ENCODE peak calls at places on chromosomes 13 and 19, in ten cellular contexts. P is CD4-positive, alpha-beta T cell; A is cardiac fibroblast; W is nephron progenitor cell; X is glutamatergic neuron; I is choroid plexus epithelial cell; S is AG10803; V is tibial artery; N is H1; T is coronary artery. Q is an unnamed sample.

GRCh38 chr13:49633687-49634086 is 5.4 kb downstream of the ARL11 start:
- DNase-seq in P (no peak), A (peak), W (no peak), X (no peak), I (no peak), S (no peak), V (no peak), N (no peak), T (no peak), Q (no peak)

GRCh38 chr19:48750771-48751504 is 1.5 kb downstream of the FUT1 start:
- DNase-seq in P (no peak), A (no peak), W (no peak), X (no peak), I (no peak), S (no peak), V (no peak), N (no peak), T (no peak), Q (no peak)

GRCh38 chr13:66574606-66575005 is 655.5 kb downstream of the PCDH9 start:
- DNase-seq in P (no peak), A (peak), W (no peak), X (no peak), I (peak), S (peak), V (no peak), N (no peak), T (no peak), Q (no peak)

GRCh38 chr19:18385675-18386542 is at the start of gene GDF15:
- DNase-seq in P (no peak), A (peak), W (peak), X (peak), I (peak), S (peak), V (peak), N (no peak), T (no peak), Q (peak)

GRCh38 chr13:110758195-110758594 is 44.7 kb downstream of the ING1 start:
- DNase-seq in P (no peak), A (peak), W (no peak), X (no peak), I (peak), S (peak), V (no peak), N (no peak), T (no peak), Q (no peak)

GRCh38 chr19:50549927-50550593 is 18.2 kb downstream of the LRRC4B start:
- DNase-seq in P (no peak), A (no peak), W (no peak), X (no peak), I (no peak), S (no peak), V (no peak), N (no peak), T (no peak), Q (no peak)

GRCh38 chr19:55080915-55081772 is 5.5 kb downstream of the EPS8L1 start:
- DNase-seq in P (peak), A (peak), W (peak), X (peak), I (peak), S (peak), V (no peak), N (peak), T (no peak), Q (no peak)

GRCh38 chr13:61255035-61255796 is 160.4 kb downstream of the PCDH20 start:
- DNase-seq in P (no peak), A (peak), W (peak), X (no peak), I (no peak), S (no peak), V (no peak), N (no peak), T (no peak), Q (no peak)

GRCh38 chr19:4831351-4832340 is at the start of gene TICAM1:
- DNase-seq in P (peak), A (peak), W (peak), X (no peak), I (peak), S (peak), V (peak), N (no peak), T (no peak), Q (peak)

GRCh38 chr19:7888145-7888825 is at the start of gene LRRC8E:
- DNase-seq in P (no peak), A (peak), W (peak), X (peak), I (peak), S (peak), V (no peak), N (no peak), T (no peak), Q (no peak)

GRCh38 chr19:41553804-41554203 is 22.2 kb upstream of the CEACAM21 start:
- DNase-seq in P (no peak), A (no peak), W (no peak), X (no peak), I (no peak), S (no peak), V (no peak), N (no peak), T (no peak), Q (no peak)

GRCh38 chr13:30004204-30004603 is 153.8 kb upstream of the UBL3 start:
- DNase-seq in P (no peak), A (peak), W (no peak), X (no peak), I (no peak), S (peak), V (no peak), N (no peak), T (no peak), Q (peak)

GRCh38 chr13:57507752-57508463 is 123.6 kb upstream of the PCDH17 start:
- DNase-seq in P (no peak), A (no peak), W (no peak), X (no peak), I (no peak), S (no peak), V (no peak), N (no peak), T (no peak), Q (no peak)

GRCh38 chr19:34588846-34589245 is 88.1 kb downstream of the SCGB2B2 start:
- DNase-seq in P (no peak), A (no peak), W (no peak), X (no peak), I (no peak), S (no peak), V (no peak), N (no peak), T (no peak), Q (no peak)

GRCh38 chr19:13850910-13851753 is 25.8 kb upstream of the NANOS3 start:
- DNase-seq in P (peak), A (peak), W (no peak), X (no peak), I (peak), S (peak), V (peak), N (no peak), T (peak), Q (no peak)

GRCh38 chr13:29496241-29496712 is 99.2 kb downstream of the SLC7A1 start:
- DNase-seq in P (no peak), A (no peak), W (no peak), X (no peak), I (no peak), S (no peak), V (no peak), N (no peak), T (no peak), Q (no peak)

GRCh38 chr19:40416918-40417713 is 3.9 kb upstream of the PRX start:
- DNase-seq in P (no peak), A (peak), W (no peak), X (no peak), I (peak), S (peak), V (no peak), N (no peak), T (no peak), Q (no peak)

GRCh38 chr19:2726160-2726855 is 5.1 kb upstream of the DIRAS1 start:
- DNase-seq in P (no peak), A (no peak), W (no peak), X (no peak), I (no peak), S (no peak), V (no peak), N (no peak), T (no peak), Q (no peak)

GRCh38 chr13:41222259-41222852 is 28.0 kb upstream of the KBTBD7 start:
- DNase-seq in P (peak), A (peak), W (peak), X (peak), I (peak), S (peak), V (no peak), N (no peak), T (no peak), Q (no peak)

GRCh38 chr13:49022472-49023144 is 46.9 kb downstream of the FNDC3A start:
- DNase-seq in P (no peak), A (peak), W (no peak), X (no peak), I (peak), S (peak), V (no peak), N (no peak), T (no peak), Q (no peak)

GRCh38 chr13:44237276-44237767 is 136.3 kb upstream of the SERP2 start:
- DNase-seq in P (no peak), A (peak), W (no peak), X (no peak), I (peak), S (peak), V (peak), N (no peak), T (peak), Q (no peak)

GRCh38 chr19:4225902-4226301 is 3.4 kb upstream of the EBI3 start:
- DNase-seq in P (no peak), A (no peak), W (no peak), X (no peak), I (no peak), S (no peak), V (no peak), N (no peak), T (no peak), Q (no peak)

GRCh38 chr13:66477816-66478215 is 752.3 kb downstream of the PCDH9 start:
- DNase-seq in P (no peak), A (no peak), W (no peak), X (no peak), I (no peak), S (peak), V (no peak), N (no peak), T (no peak), Q (no peak)

GRCh38 chr13:40682449-40683240 is 16.2 kb upstream of the FOXO1 start:
- DNase-seq in P (no peak), A (peak), W (no peak), X (no peak), I (peak), S (peak), V (no peak), N (no peak), T (no peak), Q (no peak)

GRCh38 chr13:40679586-40679985 is 13.1 kb upstream of the FOXO1 start:
- DNase-seq in P (no peak), A (no peak), W (no peak), X (no peak), I (no peak), S (no peak), V (no peak), N (no peak), T (no peak), Q (no peak)

GRCh38 chr19:48746738-48747575 is at the start of gene IZUMO1:
- DNase-seq in P (no peak), A (peak), W (peak), X (peak), I (peak), S (peak), V (peak), N (no peak), T (no peak), Q (no peak)

GRCh38 chr19:50803633-50804419 is 13.6 kb downstream of the ACP4 start:
- DNase-seq in P (no peak), A (peak), W (peak), X (peak), I (peak), S (no peak), V (no peak), N (no peak), T (no peak), Q (no peak)

GRCh38 chr13:76884167-76884566 is 2.0 kb downstream of the KCTD12 start:
- DNase-seq in P (no peak), A (peak), W (peak), X (peak), I (peak), S (peak), V (no peak), N (peak), T (no peak), Q (no peak)

GRCh38 chr13:46926856-46927625 is 30.2 kb upstream of the HTR2A start:
- DNase-seq in P (no peak), A (peak), W (no peak), X (no peak), I (peak), S (peak), V (no peak), N (no peak), T (no peak), Q (no peak)

GRCh38 chr13:26998265-26998664 is 173.3 kb downstream of the USP12 start:
- DNase-seq in P (no peak), A (no peak), W (no peak), X (no peak), I (no peak), S (no peak), V (no peak), N (no peak), T (no peak), Q (no peak)
- TF ChIP-seq CTCF in P (no peak), A (no peak), W (no peak), X (no peak), I (no peak), S (no peak), V (no peak), N (no peak), T (no peak), Q (no peak)

DNA sequence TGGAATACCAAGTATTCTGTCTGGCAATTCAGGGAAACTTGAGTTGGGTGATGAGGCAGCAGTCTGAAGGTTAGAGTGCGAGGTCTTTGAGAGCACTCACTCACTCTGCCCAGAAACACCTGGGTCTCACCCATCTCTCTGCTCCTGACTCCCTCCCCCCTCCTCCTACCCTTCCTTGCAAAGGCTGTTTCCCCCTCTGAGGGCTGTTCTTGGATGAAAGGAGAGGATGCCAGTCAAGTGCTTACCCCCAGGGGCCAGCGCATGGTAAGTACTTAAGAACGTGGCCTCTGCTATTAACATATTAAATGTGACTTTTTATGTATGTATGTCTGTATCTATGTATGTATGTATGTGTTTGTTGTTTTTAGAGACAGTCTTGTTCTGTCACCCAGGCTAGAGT is 22.5 kb downstream of the SIPA1L3 start:
- DNase-seq in P (no peak), A (no peak), W (no peak), X (no peak), I (no peak), S (no peak), V (no peak), N (no peak), T (no peak), Q (no peak)
- TF ChIP-seq CTCF in P (no peak), A (no peak), W (no peak), X (no peak), I (no peak), S (no peak), V (no peak), N (no peak), T (no peak), Q (no peak)

GRCh38 chr19:52444506-52444905 is 8.8 kb upstream of the ZNF578 start:
- DNase-seq in P (no peak), A (no peak), W (no peak), X (no peak), I (no peak), S (no peak), V (no peak), N (no peak), T (no peak), Q (no peak)

GRCh38 chr19:52442179-52442578 is 11.2 kb upstream of the ZNF578 start:
- DNase-seq in P (no peak), A (no peak), W (no peak), X (no peak), I (no peak), S (no peak), V (no peak), N (no peak), T (no peak), Q (no peak)
- TF ChIP-seq CTCF in P (no peak), A (no peak), W (no peak), X (no peak), I (no peak), S (no peak), V (no peak), N (no peak), T (no peak), Q (no peak)

DNA sequence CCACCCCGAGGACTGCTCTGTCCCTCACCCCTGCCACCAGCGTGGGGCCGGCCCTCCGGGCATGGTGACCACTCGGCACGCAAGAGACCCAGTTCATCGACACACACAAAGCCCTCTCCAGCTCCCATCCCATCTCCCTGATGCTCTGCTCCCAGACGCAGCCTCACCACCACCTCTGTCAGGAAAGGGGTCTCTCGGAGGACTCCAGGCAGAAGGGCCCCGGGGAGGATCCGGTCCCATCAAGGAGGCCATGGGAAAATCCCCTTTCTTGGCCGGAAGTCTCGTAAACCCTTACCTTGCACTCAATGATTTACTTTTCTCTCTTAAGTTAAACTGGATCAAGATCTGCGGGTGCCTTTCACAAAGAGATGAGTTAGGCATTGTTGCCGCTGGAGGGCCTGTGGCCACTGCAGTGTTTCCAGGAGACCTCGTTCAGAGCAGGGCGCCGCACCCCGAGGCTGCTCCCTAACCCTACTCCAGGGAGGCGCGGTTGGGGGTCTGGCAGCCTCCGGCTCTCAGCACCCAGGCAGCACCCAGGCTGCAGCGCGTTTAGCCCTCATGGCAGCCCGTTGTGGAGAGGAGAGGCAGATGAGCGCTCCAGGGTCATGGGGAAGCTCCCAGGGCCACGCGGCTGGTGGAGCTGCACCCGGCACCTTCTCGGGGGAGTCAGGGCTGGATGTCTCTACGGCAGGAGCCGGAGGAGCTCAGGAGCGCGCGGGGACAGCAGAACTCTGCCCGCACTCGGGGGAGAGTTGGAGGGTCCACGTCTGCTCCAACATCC is 31.0 kb downstream of the C2CD4C start:
- DNase-seq in P (no peak), A (no peak), W (no peak), X (no peak), I (no peak), S (no peak), V (no peak), N (no peak), T (peak), Q (no peak)
- TF ChIP-seq CTCF in P (no peak), A (no peak), W (no peak), X (no peak), I (peak), S (peak), V (no peak), N (no peak), T (no peak), Q (no peak)

GRCh38 chr13:72565893-72566292 is 161.5 kb downstream of the MZT1 start:
- DNase-seq in P (no peak), A (peak), W (peak), X (no peak), I (peak), S (peak), V (no peak), N (no peak), T (no peak), Q (no peak)
- TF ChIP-seq CTCF in P (no peak), A (peak), W (peak), X (peak), I (peak), S (peak), V (peak), N (no peak), T (peak), Q (peak)

DNA sequence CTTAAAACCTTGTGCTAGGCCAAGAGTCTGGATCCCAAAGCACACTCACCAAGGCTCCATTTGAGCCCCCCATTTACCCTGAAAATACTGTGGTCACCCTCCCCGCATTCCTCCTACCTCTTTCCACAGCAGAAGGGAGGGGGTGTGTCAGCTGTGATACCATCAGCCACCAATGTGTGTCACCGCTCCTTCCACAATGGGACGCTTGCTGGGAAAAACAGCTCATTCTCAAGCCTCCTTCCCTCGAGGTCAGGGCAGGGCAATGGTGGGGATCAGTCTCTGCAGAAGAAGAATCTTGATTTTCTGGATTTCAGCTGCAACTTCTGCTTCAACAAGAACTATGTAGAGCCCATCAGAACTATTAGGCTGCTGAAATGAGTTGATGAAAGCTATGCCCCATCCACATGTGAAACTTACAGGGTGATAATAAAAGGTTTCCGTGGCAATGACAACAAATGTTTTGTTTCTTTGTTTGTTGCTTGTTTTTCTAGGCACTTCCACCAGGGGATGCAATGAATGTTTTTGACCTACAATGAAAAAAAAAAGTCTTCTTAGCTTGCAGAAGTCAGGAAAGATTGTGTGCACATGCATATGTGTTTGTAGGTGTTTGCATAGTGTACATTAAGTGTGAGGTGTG is 26.4 kb upstream of the ZNF507 start:
- DNase-seq in P (no peak), A (peak), W (peak), X (peak), I (peak), S (no peak), V (no peak), N (no peak), T (no peak), Q (no peak)
- TF ChIP-seq CTCF in P (no peak), A (no peak), W (no peak), X (peak), I (peak), S (peak), V (no peak), N (peak), T (no peak), Q (peak)

Q was measured in type B pancreatic cell.